ENCODE peak calls at places on chromosomes 4 and X, in four cellular contexts. B is endothelial cell of umbilical vein, C is PC-9, R is pancreas. A is an unnamed sample.

GRCh38 chr4:115165503-115165902 is 52.1 kb upstream of the NDST4 start:
- DNase-seq in C (no peak), R (no peak), B (no peak), A (no peak)

GRCh38 chr4:86160423-86160822 is 199.4 kb downstream of the MAPK10 start:
- DNase-seq in R (no peak), C (no peak), B (no peak), A (no peak)

GRCh38 chrX:119880552-119881437 is 9.2 kb downstream of the NDUFA1 start:
- DNase-seq in B (peak; percentile 44), R (no peak), C (peak; percentile 67), A (no peak)

GRCh38 chr4:151356510-151356909 is 31.1 kb upstream of the SH3D19 start:
- DNase-seq in B (peak; percentile 7), R (no peak), C (no peak), A (no peak)

GRCh38 chrX:40470830-40471429 is 109.8 kb upstream of the ATP6AP2 start:
- DNase-seq in B (no peak), C (no peak), R (no peak), A (no peak)

GRCh38 chrX:41737065-41737464 is 13.1 kb downstream of the GPR82 start:
- DNase-seq in B (no peak), C (no peak), R (no peak), A (no peak)

GRCh38 chrX:20378291-20378920 is 111.7 kb upstream of the RPS6KA3 start:
- DNase-seq in C (peak; percentile 95), B (no peak), R (peak; percentile 2), A (no peak)

GRCh38 chr4:2432991-2433530 is 14.3 kb downstream of the CFAP99 start:
- DNase-seq in B (no peak), R (no peak), C (no peak), A (no peak)

GRCh38 chrX:69539437-69539836 is 35.3 kb downstream of the NALF2 start:
- DNase-seq in R (no peak), B (no peak), C (no peak), A (no peak)

GRCh38 chrX:11558972-11559371 is 106.7 kb downstream of the ARHGAP6 start:
- DNase-seq in B (peak; percentile 1), R (no peak), C (peak; percentile 37), A (no peak)

GRCh38 chrX:136047969-136048368 is 62.7 kb downstream of the SLC9A6 start:
- DNase-seq in B (no peak), R (no peak), C (no peak), A (no peak)

GRCh38 chrX:119477812-119478232 is 9.6 kb downstream of the SLC25A5 start:
- DNase-seq in C (peak; percentile 88), B (no peak), R (peak; percentile 62), A (peak; percentile 32)

GRCh38 chr4:121777625-121778024 is 12.7 kb upstream of the SMIM43 start:
- DNase-seq in B (no peak), R (no peak), C (no peak), A (no peak)

GRCh38 chr4:114383721-114384120 is 214.9 kb upstream of the UGT8 start:
- DNase-seq in R (no peak), B (peak; percentile 15), C (no peak), A (peak; percentile 56)

GRCh38 chr4:64799751-64800150 is 390.5 kb upstream of the TECRL start:
- DNase-seq in C (no peak), R (no peak), B (no peak), A (no peak)

GRCh38 chr4:14888790-14889189 is 113.5 kb upstream of the CPEB2 start:
- DNase-seq in R (no peak), B (no peak), C (peak; percentile 89), A (no peak)

GRCh38 chr4:156021298-156021697 is 67.6 kb upstream of the CTSO start:
- DNase-seq in C (no peak), B (no peak), R (no peak), A (no peak)

GRCh38 chr4:76677571-76678326 is 220.2 kb downstream of the SOWAHB start:
- DNase-seq in C (no peak), R (no peak), B (peak; percentile 49), A (no peak)

GRCh38 chr4:26199566-26199965 is 121.2 kb upstream of the RBPJ start:
- DNase-seq in C (no peak), B (no peak), R (no peak), A (no peak)

DNA sequence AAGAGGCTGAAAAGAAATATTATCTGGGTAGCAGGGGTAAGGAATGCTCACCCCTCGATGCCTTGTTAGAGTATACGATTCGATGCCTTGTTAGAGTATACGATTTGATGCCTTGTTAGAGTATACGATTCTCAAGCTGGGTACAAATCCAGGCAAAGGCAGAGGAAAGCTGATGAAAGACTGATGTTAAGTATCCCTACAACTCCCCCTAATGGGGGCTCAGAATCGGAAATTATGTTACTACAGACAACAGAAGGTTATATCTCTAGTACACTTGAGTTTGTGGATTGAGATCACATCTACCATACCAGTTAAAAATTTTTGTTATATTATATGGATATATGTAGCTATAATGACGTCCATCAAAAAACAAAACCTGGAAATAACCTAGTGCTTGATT is 4.8 kb downstream of the LRRC66 start:
- DNase-seq in C (no peak), R (no peak), B (peak; percentile 53), A (no peak)
- TF ChIP-seq CTCF in C (no peak), R (no peak), B (no peak), A (no peak)

GRCh38 chr4:8858925-8859210 is 12.8 kb downstream of the HMX1 start:
- DNase-seq in B (no peak), C (no peak), R (no peak), A (no peak)
- H3K4me3 ChIP-seq in B (no peak overlapping the region), C (no peak overlapping the region), R (no peak overlapping the region), A (no peak overlapping the region)

GRCh38 chr4:88040707-88041106 is 33.3 kb downstream of the PKD2 start:
- DNase-seq in R (no peak), B (no peak), C (no peak), A (no peak)

GRCh38 chr4:88035292-88035691 is 27.9 kb downstream of the PKD2 start:
- DNase-seq in B (no peak), C (no peak), R (no peak), A (no peak)

GRCh38 chr4:88037936-88038335 is 30.5 kb downstream of the PKD2 start:
- DNase-seq in R (no peak), B (no peak), C (no peak), A (no peak)

GRCh38 chr4:88033309-88033708 is 25.9 kb downstream of the PKD2 start:
- DNase-seq in C (peak; percentile 39), R (peak; percentile 52), B (peak; percentile 69), A (no peak)

GRCh38 chr4:88037447-88037846 is 30.0 kb downstream of the PKD2 start:
- DNase-seq in R (no peak), C (no peak), B (no peak), A (no peak)
- H3K36me3 ChIP-seq in R (no peaks in the 10 kb centered on the region), C (no peaks in the 10 kb centered on the region), B (peaks cover 30% of the 10 kb centered on the region), A (peaks cover 21% of the 10 kb centered on the region)

DNA sequence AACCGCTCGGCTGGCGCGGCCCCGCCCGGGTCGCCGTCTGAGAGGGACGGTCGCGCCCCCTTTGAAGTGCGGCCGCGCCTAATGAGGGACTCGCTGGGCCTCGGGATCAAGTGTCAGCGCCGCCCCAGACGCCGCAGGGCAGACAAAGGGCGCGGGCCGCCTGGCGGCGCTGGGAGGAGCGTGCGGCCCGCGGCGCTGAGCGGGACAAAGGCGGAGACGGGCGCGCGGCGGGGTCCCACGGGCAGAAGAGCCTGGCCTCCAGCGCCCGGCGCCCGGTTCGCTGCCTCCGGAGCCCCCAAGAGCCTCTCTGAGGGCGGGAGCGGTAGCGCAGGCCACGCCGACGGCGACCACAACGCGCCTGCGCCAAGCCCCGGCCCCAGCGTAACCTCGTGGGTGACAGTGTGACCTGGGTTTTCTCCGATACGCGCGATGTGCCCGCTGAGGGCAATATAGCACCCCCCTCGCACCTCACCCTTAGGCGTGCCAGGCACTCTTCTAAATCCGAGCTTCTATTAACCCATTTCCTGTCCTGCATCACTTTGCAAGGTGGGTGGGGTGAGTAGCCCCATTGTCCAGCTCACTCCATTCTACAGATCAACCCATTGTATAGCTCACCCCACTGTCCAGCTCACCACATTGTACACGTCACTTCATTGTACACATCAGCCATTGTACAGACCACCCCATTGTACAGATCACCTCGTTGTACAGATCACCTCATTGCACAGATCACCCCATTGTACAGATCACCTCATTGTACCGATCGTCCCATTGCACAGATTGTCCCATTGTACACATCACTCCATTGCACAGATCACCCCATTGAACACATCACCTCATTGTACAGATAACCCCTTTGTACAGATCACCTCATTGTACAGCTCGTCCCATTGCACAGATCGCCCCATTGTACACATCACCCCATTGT is 33.7 kb upstream of the STX18 start:
- DNase-seq in R (peak; percentile 36), B (peak; percentile 64), C (peak; percentile 49), A (no peak)
- TF ChIP-seq CTCF in R (peak; percentile 59), B (no peak), C (no peak), A (no peak)

GRCh38 chrX:19225906-19226305 is 103.6 kb upstream of the ADGRG2 start:
- DNase-seq in R (no peak), B (no peak), C (no peak), A (no peak)
- H3K4me3 ChIP-seq in R (no peak overlapping the region), B (no peak overlapping the region), C (no peak overlapping the region), A (no peak overlapping the region)

GRCh38 chr4:92483341-92483740 is 179.6 kb downstream of the GRID2 start:
- DNase-seq in R (no peak), B (no peak), C (no peak), A (no peak)

DNA sequence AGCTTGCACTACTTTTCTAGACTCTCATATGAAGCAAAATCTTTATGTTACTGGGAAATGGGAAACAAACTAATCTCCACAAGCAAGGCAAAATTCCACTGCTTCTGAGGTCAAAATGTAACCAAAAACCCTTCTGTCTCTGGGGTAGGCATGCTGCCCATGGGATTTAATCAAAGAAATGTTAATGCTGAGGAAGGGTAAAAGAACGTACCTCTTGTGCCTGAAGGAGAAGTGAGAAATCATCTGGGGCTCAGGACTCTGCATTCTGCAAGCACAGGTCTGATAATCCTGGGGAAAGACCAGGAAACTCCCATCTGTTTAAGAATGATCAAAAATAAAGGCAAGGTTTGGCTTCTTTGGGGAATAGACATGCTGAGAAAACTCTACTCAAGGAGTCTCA is 184.7 kb downstream of the GRID2 start:
- DNase-seq in R (no peak), B (no peak), C (no peak), A (no peak)
- H3K36me3 ChIP-seq in R (no peaks in the 10 kb centered on the region), B (no peaks in the 10 kb centered on the region), C (no peaks in the 10 kb centered on the region), A (no peaks in the 10 kb centered on the region)

GRCh38 chrX:110002300-110003166 is at the start of gene TMEM164:
- DNase-seq in C (peak; percentile 70), R (peak; percentile 78), B (peak; percentile 70), A (no peak)
- TF ChIP-seq CTCF in C (no peak), R (no peak), B (no peak), A (no peak)

GRCh38 chrX:121635141-121635540 is 587.7 kb downstream of the GLUD2 start:
- DNase-seq in B (no peak), C (no peak), R (no peak), A (no peak)
- H3K4me3 ChIP-seq in B (no peak overlapping the region), C (no peak overlapping the region), R (no peak overlapping the region), A (no peak overlapping the region)

GRCh38 chr4:166415749-166416148 is 542.7 kb downstream of the TLL1 start:
- DNase-seq in C (no peak), B (no peak), R (no peak), A (no peak)
- H3K36me3 ChIP-seq in C (no peaks in the 10 kb centered on the region), B (no peaks in the 10 kb centered on the region), R (no peaks in the 10 kb centered on the region), A (no peaks in the 10 kb centered on the region)

DNA sequence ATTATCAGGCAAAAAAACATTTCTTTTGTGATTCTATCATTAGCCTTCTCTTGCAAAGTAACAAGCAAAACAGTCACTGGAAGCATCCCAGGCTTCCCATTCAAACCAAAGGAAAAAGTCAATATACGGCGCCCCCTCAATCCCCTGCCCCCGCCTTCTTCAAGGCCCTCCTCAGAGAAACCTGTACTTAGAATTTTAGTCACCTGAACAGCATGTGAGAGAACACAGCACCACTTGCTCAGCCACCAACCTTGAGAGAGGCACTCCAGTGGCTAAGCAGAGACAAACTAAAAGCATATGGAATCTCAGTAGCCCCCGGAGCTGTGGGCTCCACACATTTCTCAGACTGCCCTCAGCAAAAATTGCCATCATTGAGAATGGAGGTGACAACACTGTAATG is 25.2 kb downstream of the LEF1 start:
- DNase-seq in B (no peak), R (no peak), C (no peak), A (no peak)
- TF ChIP-seq CTCF in B (no peak), R (no peak), C (no peak), A (no peak)

A was measured in BJ.